ENCODE peak calls at places on chromosome 21, in ten cellular contexts. One of them, this sample, is unnamed.

GRCh38 chr21:42580076-42580792 is 66.6 kb downstream of the SLC37A1 start:
- DNase-seq in activated gamma-delta T cell treated with Interleukin-2 at 50 U/mL for 16 hours: no peak
- DNase-seq in T-helper 2 cell: no peak
- DNase-seq in A673: no peak
- DNase-seq in KG1: no peak
- DNase-seq in GM10248: no peak
- DNase-seq in brain microvascular endothelial cell: no peak
- DNase-seq in GM23248: no peak
- DNase-seq in amygdala: no peak
- DNase-seq in neuronal stem cell: no peak
- DNase-seq in this sample: no peak

GRCh38 chr21:36980280-36981048 is 14.0 kb upstream of the HLCS start:
- DNase-seq in activated gamma-delta T cell treated with Interleukin-2 at 50 U/mL for 16 hours: no peak
- DNase-seq in T-helper 2 cell: no peak
- DNase-seq in A673: no peak
- DNase-seq in KG1: no peak
- DNase-seq in GM10248: peak
- DNase-seq in brain microvascular endothelial cell: no peak
- DNase-seq in GM23248: peak
- DNase-seq in amygdala: no peak
- DNase-seq in neuronal stem cell: no peak
- DNase-seq in this sample: peak

GRCh38 chr21:38277501-38278111 is 20.8 kb downstream of the KCNJ15 start:
- DNase-seq in activated gamma-delta T cell treated with Interleukin-2 at 50 U/mL for 16 hours: no peak
- DNase-seq in T-helper 2 cell: no peak
- DNase-seq in A673: peak
- DNase-seq in KG1: no peak
- DNase-seq in GM10248: no peak
- DNase-seq in brain microvascular endothelial cell: peak
- DNase-seq in GM23248: peak
- DNase-seq in amygdala: no peak
- DNase-seq in neuronal stem cell: no peak
- DNase-seq in this sample: no peak

GRCh38 chr21:44522753-44523204 is 17.2 kb downstream of the KRTAP10-1 start:
- DNase-seq in activated gamma-delta T cell treated with Interleukin-2 at 50 U/mL for 16 hours: no peak
- DNase-seq in T-helper 2 cell: no peak
- DNase-seq in A673: no peak
- DNase-seq in KG1: no peak
- DNase-seq in GM10248: no peak
- DNase-seq in brain microvascular endothelial cell: no peak
- DNase-seq in GM23248: no peak
- DNase-seq in amygdala: no peak
- DNase-seq in neuronal stem cell: no peak
- DNase-seq in this sample: no peak

GRCh38 chr21:18529253-18529652 is 125.7 kb upstream of the TMPRSS15 start:
- DNase-seq in activated gamma-delta T cell treated with Interleukin-2 at 50 U/mL for 16 hours: no peak
- DNase-seq in T-helper 2 cell: no peak
- DNase-seq in A673: peak
- DNase-seq in KG1: no peak
- DNase-seq in GM10248: no peak
- DNase-seq in brain microvascular endothelial cell: peak
- DNase-seq in GM23248: peak
- DNase-seq in amygdala: no peak
- DNase-seq in neuronal stem cell: no peak
- DNase-seq in this sample: no peak

GRCh38 chr21:41360072-41360821 is 1.6 kb upstream of the MX2 start:
- DNase-seq in activated gamma-delta T cell treated with Interleukin-2 at 50 U/mL for 16 hours: no peak
- DNase-seq in T-helper 2 cell: no peak
- DNase-seq in A673: no peak
- DNase-seq in KG1: no peak
- DNase-seq in GM10248: no peak
- DNase-seq in brain microvascular endothelial cell: no peak
- DNase-seq in GM23248: peak
- DNase-seq in amygdala: no peak
- DNase-seq in neuronal stem cell: no peak
- DNase-seq in this sample: peak

GRCh38 chr21:30502041-30502440 is at the start of gene KRTAP19-5:
- DNase-seq in activated gamma-delta T cell treated with Interleukin-2 at 50 U/mL for 16 hours: no peak
- DNase-seq in T-helper 2 cell: no peak
- DNase-seq in A673: no peak
- DNase-seq in KG1: no peak
- DNase-seq in GM10248: no peak
- DNase-seq in brain microvascular endothelial cell: no peak
- DNase-seq in GM23248: no peak
- DNase-seq in amygdala: no peak
- DNase-seq in neuronal stem cell: no peak
- DNase-seq in this sample: no peak

GRCh38 chr21:29418813-29419212 is 120.1 kb downstream of the BACH1 start:
- DNase-seq in activated gamma-delta T cell treated with Interleukin-2 at 50 U/mL for 16 hours: no peak
- DNase-seq in T-helper 2 cell: no peak
- DNase-seq in A673: no peak
- DNase-seq in KG1: no peak
- DNase-seq in GM10248: peak
- DNase-seq in brain microvascular endothelial cell: no peak
- DNase-seq in GM23248: no peak
- DNase-seq in amygdala: no peak
- DNase-seq in neuronal stem cell: no peak
- DNase-seq in this sample: no peak

GRCh38 chr21:34123609-34124008 is 50.2 kb downstream of the MRPS6 start:
- DNase-seq in activated gamma-delta T cell treated with Interleukin-2 at 50 U/mL for 16 hours: no peak
- DNase-seq in T-helper 2 cell: no peak
- DNase-seq in A673: no peak
- DNase-seq in KG1: no peak
- DNase-seq in GM10248: no peak
- DNase-seq in brain microvascular endothelial cell: no peak
- DNase-seq in GM23248: no peak
- DNase-seq in amygdala: no peak
- DNase-seq in neuronal stem cell: no peak
- DNase-seq in this sample: no peak

This sample was measured in CD8-positive, alpha-beta T cell.